ENCODE peak calls at places on chromosomes 11 and 22, in eight cellular contexts. I is T-cell, Z is DMS153, T is NCI-H2081, X is Caco-2, O is anterior cingulate cortex, N is ELR, P is NCI-H1092. G is an unnamed sample.
A peak's percentile ranks its signal among the peaks of the same experiment; 100 is the strongest.

GRCh38 chr11:66363805-66364535 is 7.6 kb downstream of the SLC29A2 start:
- DNase-seq in X (peak; percentile 75), I (no peak), Z (no peak), P (peak; percentile 18), O (no peak), T (peak; percentile 13), N (peak; percentile 48), G (peak; percentile 19)

GRCh38 chr11:13343067-13343466 is 65.5 kb downstream of the BMAL1 start:
- DNase-seq in P (no peak), I (no peak), N (no peak), Z (no peak), X (no peak), O (no peak), T (no peak), G (no peak)

GRCh38 chr22:48894064-48894671 is 933.5 kb downstream of the BRD1 start:
- DNase-seq in Z (peak; percentile 48), I (no peak), X (no peak), O (no peak), N (no peak), P (no peak), T (no peak), G (no peak)

GRCh38 chr11:17845431-17845881 is 110.9 kb downstream of the KCNC1 start:
- DNase-seq in O (no peak), I (no peak), Z (no peak), N (peak; percentile 82), P (no peak), T (no peak), X (no peak), G (no peak)

GRCh38 chr22:37012262-37012904 is 6.9 kb downstream of the TST start:
- DNase-seq in N (no peak), Z (no peak), P (no peak), O (peak; percentile 17), T (no peak), I (no peak), X (no peak), G (no peak)

GRCh38 chr11:13384837-13385417 is 78.1 kb downstream of the BTBD10 start:
- DNase-seq in T (peak; percentile 41), O (no peak), P (peak; percentile 20), Z (no peak), I (no peak), N (peak; percentile 66), X (no peak), G (no peak)

GRCh38 chr11:125457814-125458343 is 38.2 kb downstream of the FEZ1 start:
- DNase-seq in T (no peak), Z (no peak), X (no peak), N (no peak), P (no peak), I (no peak), O (peak; percentile 71), G (no peak)

GRCh38 chr22:28424427-28425080 is 255.1 kb downstream of the TTC28 start:
- DNase-seq in X (no peak), O (no peak), N (peak; percentile 15), I (no peak), Z (peak; percentile 95), P (peak; percentile 50), T (peak; percentile 68), G (peak; percentile 62)

GRCh38 chr11:111808834-111809233 is 42.6 kb upstream of the PPP2R1B start:
- DNase-seq in N (no peak), Z (no peak), T (no peak), O (no peak), X (no peak), P (no peak), I (no peak), G (no peak)

GRCh38 chr22:24535348-24535747 is 19.6 kb downstream of the GUCD1 start:
- DNase-seq in I (no peak), T (no peak), O (no peak), P (no peak), Z (no peak), X (no peak), N (no peak), G (no peak)

GRCh38 chr11:12862761-12863469 is 146.2 kb upstream of the RASSF10 start:
- DNase-seq in I (no peak), Z (peak; percentile 23), P (peak; percentile 36), N (peak; percentile 13), X (no peak), O (peak; percentile 52), T (peak; percentile 31), G (no peak)

GRCh38 chr11:100682247-100682969 is 4.7 kb upstream of the ARHGAP42 start:
- DNase-seq in N (peak; percentile 50), T (no peak), P (no peak), I (no peak), Z (no peak), O (no peak), X (no peak), G (no peak)

GRCh38 chr11:27660171-27660570 is 40.1 kb downstream of the BDNF start:
- DNase-seq in T (no peak), P (no peak), O (no peak), Z (no peak), I (no peak), N (no peak), X (no peak), G (no peak)

GRCh38 chr22:36541831-36542391 is 12.9 kb upstream of the EIF3D start:
- DNase-seq in P (no peak), Z (peak; percentile 44), I (no peak), O (peak; percentile 18), X (no peak), T (peak; percentile 4), N (peak; percentile 99), G (no peak)

GRCh38 chr11:112279901-112280267 is 19.2 kb upstream of the PLET1 start:
- DNase-seq in P (peak; percentile 68), T (peak; percentile 68), I (peak; percentile 36), X (peak; percentile 75), O (peak; percentile 38), N (peak; percentile 63), Z (no peak), G (peak; percentile 28)

GRCh38 chr22:46081831-46082210 is 68.5 kb upstream of the PPARA start:
- DNase-seq in I (no peak), O (no peak), T (no peak), Z (no peak), N (peak; percentile 51), X (no peak), P (no peak), G (no peak)

GRCh38 chr11:111633756-111634362 is 31.6 kb downstream of the SIK2 start:
- DNase-seq in O (no peak), T (peak; percentile 18), N (peak; percentile 78), Z (no peak), P (no peak), X (no peak), I (no peak), G (no peak)

GRCh38 chr22:46070215-46070721 is 80.1 kb upstream of the PPARA start:
- DNase-seq in O (no peak), I (no peak), P (no peak), X (peak; percentile 25), Z (no peak), T (no peak), N (peak; percentile 77), G (no peak)

GRCh38 chr11:126704144-126704543 is 296.4 kb downstream of the KIRREL3 start:
- DNase-seq in P (no peak), Z (no peak), I (no peak), N (no peak), O (no peak), X (no peak), T (no peak), G (no peak)

GRCh38 chr11:44032304-44033085 is 15.3 kb upstream of the ACCSL start:
- DNase-seq in X (no peak), P (no peak), I (no peak), N (peak; percentile 16), O (no peak), T (no peak), Z (no peak), G (no peak)

GRCh38 chr22:44753189-44754042 is 1.0 kb downstream of the ARHGAP8 start:
- DNase-seq in T (no peak), X (peak; percentile 61), P (no peak), I (no peak), O (no peak), Z (no peak), N (no peak), G (no peak)

GRCh38 chr22:36913431-36914382 is at the start of gene CSF2RB:
- DNase-seq in P (no peak), X (no peak), O (no peak), N (no peak), I (no peak), T (no peak), Z (no peak), G (no peak)

GRCh38 chr11:18427240-18427639 is 15.1 kb downstream of the LDHC start:
- DNase-seq in I (no peak), O (no peak), T (no peak), Z (no peak), N (no peak), P (no peak), X (no peak), G (no peak)

GRCh38 chr11:12845739-12846358 is 163.3 kb upstream of the RASSF10 start:
- DNase-seq in N (peak; percentile 11), T (peak; percentile 100), X (peak; percentile 90), I (no peak), Z (peak; percentile 98), O (peak; percentile 26), P (peak; percentile 94), G (peak; percentile 96)

G was measured in NCI-H774.